ENCODE peak calls at places on chromosomes 12 and 14, in nine cellular contexts. E, C, O, I, L, X, P, T and F are unnamed samples.

GRCh38 chr12:99057670-99058069 is 412.6 kb downstream of the APAF1 start:
- DNase-seq in E (no peak), C (no peak), O (no peak), I (no peak), L (no peak), X (no peak), P (no peak), T (no peak), F (no peak)

GRCh38 chr12:114221976-114222630 is 183.8 kb downstream of the TBX5 start:
- DNase-seq in E (no peak), C (no peak), O (no peak), I (no peak), L (no peak), X (no peak), P (no peak), T (no peak), F (no peak)

GRCh38 chr12:8681129-8681902 is 16.5 kb upstream of the RIMKLB start:
- DNase-seq in E (peak), C (no peak), O (peak), I (peak), L (no peak), X (no peak), P (no peak), T (peak), F (no peak)

GRCh38 chr12:109597414-109597794 is 23.8 kb downstream of the MVK start:
- DNase-seq in E (no peak), C (no peak), O (no peak), I (no peak), L (no peak), X (no peak), P (no peak), T (no peak), F (no peak)

GRCh38 chr14:90624732-90625444 is 191.3 kb downstream of the TTC7B start:
- DNase-seq in E (peak), C (no peak), O (peak), I (no peak), L (no peak), X (no peak), P (no peak), T (no peak), F (no peak)

GRCh38 chr14:58637040-58637390 is 747 bp upstream of the DACT1 start:
- DNase-seq in E (peak), C (no peak), O (peak), I (peak), L (no peak), X (peak), P (peak), T (peak), F (no peak)

GRCh38 chr12:110080410-110080809 is 32.1 kb upstream of the C12orf76 start:
- DNase-seq in E (no peak), C (no peak), O (no peak), I (no peak), L (no peak), X (no peak), P (peak), T (no peak), F (no peak)

GRCh38 chr14:54699087-54699530 is 132.2 kb downstream of the SAMD4A start:
- DNase-seq in E (no peak), C (no peak), O (no peak), I (peak), L (no peak), X (no peak), P (no peak), T (peak), F (no peak)

GRCh38 chr12:26309646-26310045 is 114.3 kb downstream of the SSPN start:
- DNase-seq in E (no peak), C (no peak), O (no peak), I (no peak), L (no peak), X (no peak), P (no peak), T (no peak), F (no peak)

GRCh38 chr12:51906452-51907082 is 737 bp upstream of the ACVRL1 start:
- DNase-seq in E (no peak), C (peak), O (no peak), I (no peak), L (no peak), X (peak), P (no peak), T (no peak), F (no peak)

GRCh38 chr14:80636071-80636470 is 305.5 kb downstream of the CEP128 start:
- DNase-seq in E (peak), C (no peak), O (no peak), I (no peak), L (no peak), X (no peak), P (no peak), T (no peak), F (peak)

GRCh38 chr14:21505009-21505553 is 6.1 kb downstream of the METTL3 start:
- DNase-seq in E (no peak), C (no peak), O (no peak), I (no peak), L (no peak), X (no peak), P (no peak), T (no peak), F (peak)

GRCh38 chr12:47735649-47736048 is 10.4 kb upstream of the ENDOU start:
- DNase-seq in E (no peak), C (no peak), O (no peak), I (no peak), L (no peak), X (no peak), P (no peak), T (no peak), F (no peak)

GRCh38 chr12:52149651-52150241 is 42.1 kb downstream of the KRT80 start:
- DNase-seq in E (no peak), C (no peak), O (no peak), I (no peak), L (no peak), X (no peak), P (no peak), T (no peak), F (no peak)

GRCh38 chr12:64232201-64232600 is 10.1 kb upstream of the KICS2 start:
- DNase-seq in E (no peak), C (no peak), O (no peak), I (no peak), L (no peak), X (no peak), P (no peak), T (no peak), F (no peak)

GRCh38 chr12:30719060-30719459 is 23.4 kb upstream of the IPO8 start:
- DNase-seq in E (peak), C (no peak), O (no peak), I (no peak), L (no peak), X (no peak), P (no peak), T (no peak), F (no peak)

GRCh38 chr12:89085421-89085820 is 266.9 kb downstream of the DUSP6 start:
- DNase-seq in E (no peak), C (no peak), O (no peak), I (no peak), L (no peak), X (no peak), P (no peak), T (peak), F (no peak)

GRCh38 chr14:75422169-75422568 is 5.7 kb upstream of the JDP2 start:
- DNase-seq in E (peak), C (no peak), O (no peak), I (peak), L (no peak), X (no peak), P (no peak), T (no peak), F (no peak)

GRCh38 chr12:12533238-12533829 is 29.3 kb downstream of the DUSP16 start:
- DNase-seq in E (no peak), C (peak), O (no peak), I (peak), L (no peak), X (no peak), P (peak), T (peak), F (no peak)

GRCh38 chr14:33229269-33229924 is 290.7 kb downstream of the NPAS3 start:
- DNase-seq in E (no peak), C (no peak), O (no peak), I (no peak), L (no peak), X (no peak), P (no peak), T (no peak), F (no peak)

GRCh38 chr12:116539905-116540482 is 19.2 kb upstream of the MAP1LC3B2 start:
- DNase-seq in E (peak), C (peak), O (no peak), I (no peak), L (no peak), X (peak), P (peak), T (no peak), F (no peak)

GRCh38 chr14:23076785-23077408 is 18.0 kb downstream of the ACIN1 start:
- DNase-seq in E (peak), C (no peak), O (no peak), I (no peak), L (no peak), X (no peak), P (no peak), T (no peak), F (no peak)

GRCh38 chr14:32366995-32367394 is 37.9 kb downstream of the AKAP6 start:
- DNase-seq in E (no peak), C (no peak), O (no peak), I (no peak), L (no peak), X (no peak), P (no peak), T (peak), F (no peak)

GRCh38 chr14:104080557-104081492 is 4.7 kb upstream of the ASPG start:
- DNase-seq in E (no peak), C (peak), O (no peak), I (no peak), L (no peak), X (no peak), P (peak), T (no peak), F (no peak)

GRCh38 chr12:27163048-27163715 is 80.8 kb upstream of the C12orf71 start:
- DNase-seq in E (peak), C (no peak), O (no peak), I (no peak), L (no peak), X (no peak), P (no peak), T (no peak), F (no peak)

GRCh38 chr12:104682790-104683279 is 226.1 kb downstream of the CHST11 start:
- DNase-seq in E (no peak), C (no peak), O (no peak), I (no peak), L (peak), X (no peak), P (no peak), T (no peak), F (peak)

GRCh38 chr12:50597200-50598195 is 92.7 kb downstream of the DIP2B start:
- DNase-seq in E (peak), C (no peak), O (peak), I (peak), L (no peak), X (no peak), P (no peak), T (no peak), F (peak)

GRCh38 chr14:30114051-30114450 is 186.4 kb upstream of the PRKD1 start:
- DNase-seq in E (peak), C (no peak), O (no peak), I (no peak), L (no peak), X (no peak), P (no peak), T (no peak), F (no peak)

GRCh38 chr12:91506461-91506860 is 323.8 kb upstream of the DCN start:
- DNase-seq in E (no peak), C (no peak), O (no peak), I (no peak), L (no peak), X (no peak), P (no peak), T (no peak), F (no peak)

GRCh38 chr12:71456316-71456715 is 16.7 kb downstream of the LGR5 start:
- DNase-seq in E (no peak), C (no peak), O (no peak), I (no peak), L (no peak), X (no peak), P (no peak), T (no peak), F (no peak)

DNA sequence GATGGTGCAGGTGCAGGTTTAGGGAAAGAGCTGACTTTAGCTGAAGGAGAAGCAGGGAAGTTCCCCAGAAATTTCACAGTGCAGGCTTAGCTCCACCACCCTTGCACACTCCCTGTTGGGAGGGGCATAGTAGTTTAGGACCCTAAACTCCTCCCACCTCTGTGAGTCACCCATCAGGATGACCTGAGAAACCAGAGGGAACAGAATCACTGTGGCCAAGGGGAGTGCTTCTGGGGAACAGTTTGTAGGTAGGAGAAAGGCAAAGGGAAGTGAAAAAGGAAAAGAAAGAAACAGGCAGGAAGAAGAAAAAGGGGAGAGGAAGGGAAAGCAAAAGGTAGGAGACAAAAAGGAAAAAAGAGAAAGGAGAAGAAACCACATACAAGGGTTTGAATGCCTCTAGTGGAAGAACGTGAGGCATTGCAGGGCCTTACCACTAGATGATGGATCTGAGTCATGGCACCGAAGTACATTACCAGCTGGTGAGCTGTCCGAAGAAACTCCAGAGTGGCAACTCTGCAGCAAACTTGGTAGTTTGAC is 404.2 kb downstream of the SLC6A15 start:
- DNase-seq in E (peak), C (no peak), O (no peak), I (peak), L (no peak), X (no peak), P (no peak), T (peak), F (no peak)
- H3K27ac ChIP-seq in E (no peak), C (no peak), O (peak), I (no peak), L (no peak), X (no peak), P (no peak), T (peak), F (no peak)

GRCh38 chr12:66062280-66062605 is 68.3 kb downstream of the LLPH start:
- DNase-seq in E (no peak), C (no peak), O (no peak), I (no peak), L (no peak), X (no peak), P (no peak), T (no peak), F (no peak)
- H3K4me3 ChIP-seq in E (no peak), C (no peak), O (no peak), I (no peak), L (no peak), X (no peak), P (no peak), T (no peak), F (no peak)

DNA sequence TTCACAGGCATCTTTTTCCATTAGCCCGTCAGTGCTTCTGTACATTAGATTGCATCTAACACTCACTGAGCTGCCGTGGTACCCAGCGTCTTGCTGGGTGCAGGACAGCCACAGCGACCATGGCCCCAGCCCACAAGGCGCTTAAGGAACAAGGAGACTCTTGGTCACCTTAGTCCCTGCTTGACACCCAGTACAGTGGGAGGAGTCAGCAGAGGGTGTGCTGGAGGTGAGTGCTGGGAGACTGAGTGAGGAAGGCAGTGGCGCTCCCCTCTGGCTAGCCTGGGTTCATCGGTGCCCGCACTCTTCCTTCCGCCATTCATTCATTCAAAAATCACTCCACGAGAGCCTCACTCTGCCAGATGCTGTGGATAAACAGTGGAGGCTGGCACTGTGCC is 21.8 kb downstream of the FBLN5 start:
- DNase-seq in E (no peak), C (no peak), O (no peak), I (no peak), L (no peak), X (no peak), P (no peak), T (no peak), F (no peak)
- H3K27ac ChIP-seq in E (no peak), C (no peak), O (peak), I (no peak), L (no peak), X (peak), P (no peak), T (peak), F (no peak)

GRCh38 chr12:39616251-39616650 is 3.4 kb downstream of the ABCD2 start:
- DNase-seq in E (no peak), C (no peak), O (no peak), I (no peak), L (no peak), X (no peak), P (no peak), T (no peak), F (no peak)
- H3K4me3 ChIP-seq in E (no peak), C (no peak), O (peak), I (no peak), L (peak), X (no peak), P (no peak), T (peak), F (peak)

GRCh38 chr12:57142121-57142520 is 5.3 kb downstream of the LRP1-AS start:
- DNase-seq in E (no peak), C (no peak), O (no peak), I (no peak), L (no peak), X (no peak), P (no peak), T (no peak), F (no peak)
- H3K27ac ChIP-seq in E (no peak), C (peak), O (peak), I (no peak), L (no peak), X (peak), P (peak), T (peak), F (no peak)

DNA sequence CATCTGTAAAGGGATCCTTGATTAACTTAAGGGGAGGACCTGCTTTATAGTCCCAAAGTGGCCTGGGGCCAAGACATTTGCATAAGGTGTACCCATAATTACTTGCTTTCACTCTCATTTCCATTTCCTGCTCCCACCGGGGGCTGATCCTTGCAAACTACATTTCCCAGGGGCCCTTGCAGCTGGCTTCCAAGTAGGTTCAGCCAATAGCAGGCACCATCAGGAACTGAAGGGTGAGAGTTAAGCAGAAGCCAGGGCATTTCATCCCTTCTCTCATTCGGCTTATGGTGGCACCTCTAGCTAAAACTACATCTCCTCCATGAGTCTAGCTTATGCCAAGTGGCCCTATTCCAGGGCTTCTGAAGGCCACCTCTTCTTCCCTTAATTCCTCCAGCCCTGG is 88.8 kb downstream of the CCDC60 start:
- DNase-seq in E (no peak), C (no peak), O (no peak), I (no peak), L (no peak), X (no peak), P (no peak), T (no peak), F (peak)
- H3K4me3 ChIP-seq in E (no peak), C (no peak), O (no peak), I (no peak), L (no peak), X (no peak), P (no peak), T (no peak), F (no peak)